ENCODE peak calls at places on chromosome 20, in six cellular contexts. One of them, this sample, is unnamed.

GRCh38 chr20:52422574-52423463 is 231.2 kb upstream of the ZFP64 start:
- DNase-seq in amniotic epithelial cell: peak
- DNase-seq in AG20443: no peak
- DNase-seq in GM13977: no peak
- DNase-seq in AG10803: peak
- DNase-seq in heart right ventricle: no peak
- DNase-seq in this sample: no peak

GRCh38 chr20:63736893-63737689 is 627 bp downstream of the LIME1 start:
- DNase-seq in amniotic epithelial cell: no peak
- DNase-seq in AG20443: no peak
- DNase-seq in GM13977: peak
- DNase-seq in AG10803: no peak
- DNase-seq in heart right ventricle: no peak
- DNase-seq in this sample: no peak

GRCh38 chr20:47677314-47678129 is 107.8 kb downstream of the SULF2 start:
- DNase-seq in amniotic epithelial cell: peak
- DNase-seq in AG20443: peak
- DNase-seq in GM13977: peak
- DNase-seq in AG10803: no peak
- DNase-seq in heart right ventricle: peak
- DNase-seq in this sample: no peak

GRCh38 chr20:51195419-51195901 is 172.6 kb upstream of the KCNG1 start:
- DNase-seq in amniotic epithelial cell: no peak
- DNase-seq in AG20443: no peak
- DNase-seq in GM13977: no peak
- DNase-seq in AG10803: peak
- DNase-seq in heart right ventricle: no peak
- DNase-seq in this sample: no peak

GRCh38 chr20:41183391-41183790 is 46.0 kb downstream of the PLCG1 start:
- DNase-seq in amniotic epithelial cell: no peak
- DNase-seq in AG20443: no peak
- DNase-seq in GM13977: no peak
- DNase-seq in AG10803: no peak
- DNase-seq in heart right ventricle: no peak
- DNase-seq in this sample: no peak

GRCh38 chr20:47125553-47126373 is 230.7 kb downstream of the ZMYND8 start:
- DNase-seq in amniotic epithelial cell: peak
- DNase-seq in AG20443: peak
- DNase-seq in GM13977: no peak
- DNase-seq in AG10803: peak
- DNase-seq in heart right ventricle: peak
- DNase-seq in this sample: no peak

GRCh38 chr20:62300319-62300718 is 2.5 kb upstream of the ADRM1 start:
- DNase-seq in amniotic epithelial cell: peak
- DNase-seq in AG20443: no peak
- DNase-seq in GM13977: no peak
- DNase-seq in AG10803: no peak
- DNase-seq in heart right ventricle: no peak
- DNase-seq in this sample: no peak

GRCh38 chr20:62543470-62544302 is 67.9 kb upstream of the GATA5 start:
- DNase-seq in amniotic epithelial cell: peak
- DNase-seq in AG20443: no peak
- DNase-seq in GM13977: no peak
- DNase-seq in AG10803: no peak
- DNase-seq in heart right ventricle: no peak
- DNase-seq in this sample: no peak

GRCh38 chr20:38132156-38132909 is 32.7 kb downstream of the TGM2 start:
- DNase-seq in amniotic epithelial cell: no peak
- DNase-seq in AG20443: no peak
- DNase-seq in GM13977: no peak
- DNase-seq in AG10803: no peak
- DNase-seq in heart right ventricle: no peak
- DNase-seq in this sample: no peak

GRCh38 chr20:60883517-60883916 is 368.5 kb upstream of the CDH4 start:
- DNase-seq in amniotic epithelial cell: no peak
- DNase-seq in AG20443: no peak
- DNase-seq in GM13977: no peak
- DNase-seq in AG10803: no peak
- DNase-seq in heart right ventricle: no peak
- DNase-seq in this sample: no peak

GRCh38 chr20:50837532-50838321 is 42.9 kb downstream of the BCAS4 start:
- DNase-seq in amniotic epithelial cell: peak
- DNase-seq in AG20443: peak
- DNase-seq in GM13977: peak
- DNase-seq in AG10803: peak
- DNase-seq in heart right ventricle: peak
- DNase-seq in this sample: peak

GRCh38 chr20:12644481-12644880 is 364.3 kb upstream of the SPTLC3 start:
- DNase-seq in amniotic epithelial cell: no peak
- DNase-seq in AG20443: no peak
- DNase-seq in GM13977: no peak
- DNase-seq in AG10803: no peak
- DNase-seq in heart right ventricle: no peak
- DNase-seq in this sample: no peak

GRCh38 chr20:32244150-32244823 is 33.2 kb upstream of the KIF3B start:
- DNase-seq in amniotic epithelial cell: no peak
- DNase-seq in AG20443: no peak
- DNase-seq in GM13977: no peak
- DNase-seq in AG10803: no peak
- DNase-seq in heart right ventricle: no peak
- DNase-seq in this sample: no peak

GRCh38 chr20:54598351-54598750 is 123.0 kb downstream of the DOK5 start:
- DNase-seq in amniotic epithelial cell: no peak
- DNase-seq in AG20443: no peak
- DNase-seq in GM13977: no peak
- DNase-seq in AG10803: no peak
- DNase-seq in heart right ventricle: no peak
- DNase-seq in this sample: no peak

GRCh38 chr20:21342656-21343345 is 39.7 kb downstream of the XRN2 start:
- DNase-seq in amniotic epithelial cell: no peak
- DNase-seq in AG20443: no peak
- DNase-seq in GM13977: no peak
- DNase-seq in AG10803: no peak
- DNase-seq in heart right ventricle: no peak
- DNase-seq in this sample: no peak

GRCh38 chr20:53215166-53215565 is 243.0 kb downstream of the TSHZ2 start:
- DNase-seq in amniotic epithelial cell: no peak
- DNase-seq in AG20443: no peak
- DNase-seq in GM13977: no peak
- DNase-seq in AG10803: no peak
- DNase-seq in heart right ventricle: no peak
- DNase-seq in this sample: no peak

GRCh38 chr20:63552481-63553249 is 1.3 kb upstream of the FNDC11 start:
- DNase-seq in amniotic epithelial cell: no peak
- DNase-seq in AG20443: no peak
- DNase-seq in GM13977: no peak
- DNase-seq in AG10803: no peak
- DNase-seq in heart right ventricle: no peak
- DNase-seq in this sample: no peak

GRCh38 chr20:61620174-61620573 is 368.1 kb downstream of the CDH4 start:
- DNase-seq in amniotic epithelial cell: no peak
- DNase-seq in AG20443: no peak
- DNase-seq in GM13977: no peak
- DNase-seq in AG10803: no peak
- DNase-seq in heart right ventricle: no peak
- DNase-seq in this sample: no peak

GRCh38 chr20:62282103-62282502 is 20.7 kb upstream of the ADRM1 start:
- DNase-seq in amniotic epithelial cell: no peak
- DNase-seq in AG20443: no peak
- DNase-seq in GM13977: no peak
- DNase-seq in AG10803: no peak
- DNase-seq in heart right ventricle: no peak
- DNase-seq in this sample: no peak